ENCODE peak calls at places on chromosome 22, in five cellular contexts. A is dorsolateral prefrontal cortex, D is fibroblast of pulmonary artery, R is esophagus squamous epithelium, I is astrocyte of the cerebellum. E is an unnamed sample.

GRCh38 chr22:41092847-41093371 is 517 bp downstream of the EP300 start:
- DNase-seq in A (no peak), D (peak), R (no peak), I (no peak), E (no peak)

GRCh38 chr22:43174941-43175531 is 11.9 kb downstream of the TTLL12 start:
- DNase-seq in A (no peak), D (no peak), R (no peak), I (no peak), E (no peak)

GRCh38 chr22:26474687-26475086 is 8.9 kb downstream of the HPS4 start:
- DNase-seq in A (no peak), D (no peak), R (no peak), I (no peak), E (no peak)

GRCh38 chr22:27387561-27387960 is 414.0 kb downstream of the MN1 start:
- DNase-seq in A (no peak), D (no peak), R (no peak), I (no peak), E (no peak)

GRCh38 chr22:40401532-40401931 is 31.1 kb downstream of the SGSM3 start:
- DNase-seq in A (no peak), D (no peak), R (no peak), I (no peak), E (no peak)

GRCh38 chr22:37933711-37934376 is 19.6 kb downstream of the C22orf23 start:
- DNase-seq in A (peak), D (peak), R (peak), I (peak), E (peak)

GRCh38 chr22:20823264-20823663 is 35.3 kb downstream of the PI4KA start:
- DNase-seq in A (no peak), D (no peak), R (no peak), I (no peak), E (no peak)

GRCh38 chr22:20632082-20632481 is 124.7 kb downstream of the MED15 start:
- DNase-seq in A (no peak), D (no peak), R (no peak), I (no peak), E (no peak)

GRCh38 chr22:36977401-36977861 is 41.8 kb downstream of the TST start:
- DNase-seq in A (peak), D (no peak), R (no peak), I (no peak), E (peak)

GRCh38 chr22:46862418-46863324 is 100.2 kb downstream of the TBC1D22A start:
- DNase-seq in A (no peak), D (no peak), R (no peak), I (no peak), E (no peak)

GRCh38 chr22:18068381-18068988 is 9.3 kb upstream of the PEX26 start:
- DNase-seq in A (no peak), D (no peak), R (no peak), I (no peak), E (no peak)

GRCh38 chr22:46074771-46075551 is 75.4 kb upstream of the PPARA start:
- DNase-seq in A (peak), D (no peak), R (no peak), I (no peak), E (no peak)

GRCh38 chr22:46373838-46374662 is 38.5 kb downstream of the TRMU start:
- DNase-seq in A (no peak), D (no peak), R (no peak), I (peak), E (no peak)

GRCh38 chr22:36398602-36399472 is 11.1 kb upstream of the MYH9 start:
- DNase-seq in A (no peak), D (peak), R (no peak), I (no peak), E (no peak)

GRCh38 chr22:36938886-36939285 is 25.5 kb downstream of the CSF2RB start:
- DNase-seq in A (no peak), D (no peak), R (no peak), I (no peak), E (no peak)

GRCh38 chr22:34429314-34429713 is 509.0 kb upstream of the LARGE1 start:
- DNase-seq in A (no peak), D (no peak), R (no peak), I (no peak), E (no peak)

GRCh38 chr22:36027579-36027959 is 1.1 kb downstream of the RBFOX2 start:
- DNase-seq in A (no peak), D (no peak), R (no peak), I (no peak), E (no peak)

GRCh38 chr22:47213571-47214230 is 451.3 kb downstream of the TBC1D22A start:
- DNase-seq in A (no peak), D (peak), R (no peak), I (no peak), E (no peak)

DNA sequence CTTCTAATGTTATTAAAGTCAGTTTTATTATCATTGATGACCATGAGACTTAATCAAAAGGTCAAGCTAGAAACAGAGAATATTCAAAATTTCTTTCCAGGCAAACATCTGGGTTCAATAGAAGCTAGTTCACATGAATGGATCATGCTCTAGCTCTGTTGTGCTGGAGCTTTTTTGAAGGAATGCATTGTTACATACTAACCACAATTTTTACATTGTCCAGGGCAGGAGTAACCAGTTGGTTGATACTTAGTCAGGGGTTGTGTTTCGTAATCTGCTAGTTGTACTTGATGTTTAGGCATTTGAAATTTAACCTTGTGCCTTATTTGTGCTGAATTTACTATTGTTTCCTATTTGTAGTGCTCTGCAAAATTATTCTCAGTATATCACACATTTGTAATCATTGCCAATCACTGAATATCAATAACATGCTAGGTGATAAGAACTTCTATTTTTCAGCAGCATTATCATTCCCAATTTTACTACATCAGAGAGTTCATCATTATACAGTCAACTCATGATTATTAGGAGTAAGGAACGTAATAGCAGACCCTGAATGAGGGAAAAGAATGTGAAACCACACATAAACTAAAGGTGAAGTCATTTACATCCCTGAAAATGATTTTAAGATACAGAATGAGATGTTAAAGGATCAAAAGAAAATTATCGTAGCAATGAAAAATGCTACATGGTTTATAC is 23.2 kb downstream of the NF2 start:
- DNase-seq in A (no peak), D (peak), R (no peak), I (peak), E (no peak)
- H3K4me3 ChIP-seq in A (no peak), D (no peak), R (no peak), I (no peak), E (no peak)

DNA sequence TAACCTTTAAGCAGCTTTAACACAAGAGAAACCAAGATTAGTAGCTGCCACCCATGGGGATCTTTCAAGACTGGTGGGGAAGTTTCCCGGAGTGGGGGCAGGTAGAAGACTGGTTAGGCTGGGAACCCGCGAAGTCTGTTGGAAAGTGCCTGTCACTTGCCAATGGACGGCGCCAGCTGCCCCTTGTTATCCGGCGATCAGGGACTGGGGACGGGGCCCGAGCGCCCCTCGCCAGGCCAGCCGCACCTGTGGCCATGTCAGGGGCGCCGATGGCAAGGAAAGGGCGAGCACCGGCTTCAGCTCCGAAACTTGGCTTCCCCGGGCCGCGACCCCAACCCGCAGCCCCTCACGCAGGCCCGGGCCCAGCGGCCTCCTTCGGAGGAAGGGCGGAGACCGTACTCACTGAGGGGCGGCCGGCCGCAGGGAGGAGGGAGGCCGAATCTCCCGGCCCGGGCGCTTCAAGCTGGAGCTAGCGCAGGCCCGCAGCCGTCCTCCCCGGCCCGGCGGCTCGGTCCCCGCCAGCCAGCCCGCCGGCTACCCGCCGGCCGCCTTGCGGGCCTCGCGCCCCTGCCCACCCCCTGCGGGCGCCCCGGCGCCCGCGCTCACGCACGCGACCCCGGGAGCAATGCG is 539 bp downstream of the EIF4ENIF1 start:
- DNase-seq in A (peak), D (peak), R (no peak), I (no peak), E (no peak)
- TF ChIP-seq CTCF in A (no peak), D (no peak), R (no peak), I (no peak), E (no peak)

GRCh38 chr22:44648821-44649566 is 53.0 kb upstream of the PRR5 start:
- DNase-seq in A (peak), D (peak), R (no peak), I (no peak), E (no peak)
- H3K4me3 ChIP-seq in A (no peak), D (no peak), R (no peak), I (no peak), E (no peak)

DNA sequence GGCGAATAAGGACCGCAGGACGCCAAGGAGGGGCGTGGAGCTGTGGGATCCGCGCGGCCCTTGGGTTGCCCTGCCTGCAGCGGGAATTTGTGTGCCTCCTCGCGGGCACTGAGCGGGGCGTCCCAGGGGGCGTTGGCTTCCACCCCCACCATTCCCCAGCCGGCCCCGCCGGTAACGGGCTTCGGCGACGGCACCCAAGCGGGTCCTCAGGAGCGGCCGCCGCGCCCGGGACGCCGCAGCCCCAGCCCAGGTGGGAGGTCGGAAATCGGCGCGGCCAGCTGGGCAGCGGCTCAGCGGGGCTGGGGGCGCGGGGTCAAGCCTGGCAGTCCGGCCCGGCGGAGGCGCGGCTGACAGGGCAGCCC is 320 bp downstream of the CLTCL1 start:
- DNase-seq in A (peak), D (peak), R (no peak), I (no peak), E (no peak)
- TF ChIP-seq CTCF in A (no peak), D (no peak), R (no peak), I (no peak), E (no peak)

E was measured in GM12864.